ENCODE peak calls at places on chromosomes 2 and 18, in ten cellular contexts. S is body of pancreas; K is HCT116; N is skeletal muscle cell; L is tibial nerve; U is endodermal cell; C is tibial artery; O is CD4-positive, alpha-beta memory T cell; J is retinal pigment epithelial cell; P is IMR-90. Z is an unnamed sample.

GRCh38 chr2:74822771-74823283 is 11.1 kb upstream of the HK2 start:
- DNase-seq in U (peak), C (no peak), S (no peak), N (no peak), K (no peak), J (no peak), L (no peak), O (no peak), P (no peak), Z (no peak)

GRCh38 chr2:65055427-65056214 is 595 bp upstream of the CEP68 start:
- DNase-seq in P (no peak), C (no peak), N (no peak), J (no peak), K (no peak), U (no peak), O (peak), L (no peak), S (peak), Z (peak)

GRCh38 chr2:72989770-72990556 is 72.6 kb downstream of the EMX1 start:
- DNase-seq in S (no peak), L (no peak), P (peak), U (peak), J (no peak), K (no peak), C (peak), O (no peak), N (no peak), Z (no peak)

GRCh38 chr2:138079976-138080375 is 115.7 kb downstream of the HNMT start:
- DNase-seq in O (no peak), C (no peak), J (no peak), U (no peak), N (no peak), S (no peak), K (no peak), L (no peak), P (no peak), Z (no peak)

GRCh38 chr2:240624950-240625621 is at the start of gene GPR35:
- DNase-seq in K (no peak), C (peak), N (peak), U (peak), L (no peak), J (no peak), P (peak), S (peak), O (peak), Z (no peak)

GRCh38 chr2:225041210-225041870 is 928 bp downstream of the DOCK10 start:
- DNase-seq in O (peak), U (peak), N (no peak), C (no peak), P (peak), K (no peak), S (peak), L (no peak), J (no peak), Z (no peak)

GRCh38 chr18:66764225-66764624 is 160.3 kb upstream of the CDH19 start:
- DNase-seq in J (no peak), N (no peak), O (no peak), P (no peak), K (no peak), U (no peak), L (no peak), S (no peak), C (no peak), Z (peak)

GRCh38 chr18:67845035-67845434 is 328.5 kb upstream of the DSEL start:
- DNase-seq in S (no peak), J (no peak), K (no peak), P (no peak), U (no peak), C (no peak), N (no peak), O (no peak), L (no peak), Z (no peak)

GRCh38 chr2:104429978-104430740 is 423.8 kb upstream of the POU3F3 start:
- DNase-seq in K (no peak), P (no peak), L (no peak), S (no peak), N (no peak), C (no peak), J (no peak), O (no peak), U (no peak), Z (no peak)

GRCh38 chr2:55902971-55903370 is 20.6 kb downstream of the EFEMP1 start:
- DNase-seq in J (no peak), P (no peak), U (no peak), O (no peak), L (no peak), C (no peak), K (no peak), N (no peak), S (no peak), Z (no peak)

GRCh38 chr2:44075536-44075935 is 79.7 kb upstream of the LRPPRC start:
- DNase-seq in L (peak), K (no peak), N (peak), U (no peak), C (peak), S (no peak), O (no peak), P (peak), J (peak), Z (peak)

GRCh38 chr18:22709288-22710060 is 223.7 kb upstream of the RBBP8 start:
- DNase-seq in U (no peak), O (no peak), S (no peak), L (no peak), P (peak), K (no peak), C (no peak), N (peak), J (no peak), Z (no peak)

GRCh38 chr2:58594762-58595161 is 353.6 kb upstream of the FANCL start:
- DNase-seq in J (peak), P (no peak), K (no peak), N (no peak), O (no peak), U (no peak), L (no peak), C (no peak), S (no peak), Z (no peak)

GRCh38 chr2:165573534-165574461 is 104.3 kb downstream of the CSRNP3 start:
- DNase-seq in N (no peak), J (peak), O (no peak), P (no peak), U (peak), S (peak), C (no peak), L (peak), K (no peak), Z (no peak)

GRCh38 chr2:121074322-121074932 is 210.6 kb downstream of the TFCP2L1 start:
- DNase-seq in C (no peak), L (no peak), S (no peak), O (no peak), N (no peak), K (no peak), P (no peak), J (no peak), U (peak), Z (no peak)

GRCh38 chr2:174552891-174553290 is 44.7 kb downstream of the WIPF1 start:
- DNase-seq in S (no peak), J (no peak), P (no peak), N (no peak), U (no peak), C (no peak), L (no peak), O (no peak), K (no peak), Z (no peak)

GRCh38 chr2:85577386-85578242 is at the start of gene VAMP8:
- DNase-seq in S (peak), J (no peak), K (peak), U (peak), N (no peak), O (peak), C (no peak), P (no peak), L (no peak), Z (peak)

GRCh38 chr18:48623468-48624220 is 84.8 kb downstream of the CTIF start:
- DNase-seq in P (peak), N (peak), S (no peak), J (peak), U (no peak), C (no peak), L (no peak), O (no peak), K (no peak), Z (no peak)

GRCh38 chr2:70552501-70553333 is 909 bp downstream of the TGFA start:
- DNase-seq in P (no peak), U (peak), O (no peak), N (no peak), C (no peak), S (peak), J (no peak), K (no peak), L (no peak), Z (no peak)

GRCh38 chr2:191218292-191218898 is 26.8 kb upstream of the MYO1B start:
- DNase-seq in J (peak), K (peak), L (peak), O (no peak), P (peak), N (peak), C (no peak), U (peak), S (peak), Z (no peak)

GRCh38 chr2:118044103-118044716 is 30.3 kb upstream of the CCDC93 start:
- DNase-seq in L (no peak), C (no peak), U (no peak), J (no peak), O (no peak), P (no peak), N (no peak), S (no peak), K (no peak), Z (no peak)

GRCh38 chr2:47867205-47867604 is 39.1 kb downstream of the FBXO11 start:
- DNase-seq in L (peak), P (peak), J (peak), S (peak), U (no peak), K (peak), N (peak), O (no peak), C (no peak), Z (no peak)

GRCh38 chr18:74353169-74353775 is 37.6 kb downstream of the C18orf63 start:
- DNase-seq in L (peak), U (peak), K (peak), J (peak), O (peak), C (peak), S (peak), N (peak), P (peak), Z (peak)

GRCh38 chr18:51028201-51028805 is 1.7 kb upstream of the SMAD4 start:
- DNase-seq in J (no peak), K (peak), O (no peak), U (peak), P (peak), N (no peak), S (no peak), C (no peak), L (no peak), Z (no peak)

GRCh38 chr2:176507736-176508135 is 238.5 kb downstream of the MTX2 start:
- DNase-seq in P (no peak), L (no peak), K (no peak), S (no peak), O (no peak), C (no peak), N (no peak), U (no peak), J (no peak), Z (no peak)

GRCh38 chr18:77495982-77496690 is 246.5 kb downstream of the GALR1 start:
- DNase-seq in S (no peak), L (no peak), O (no peak), C (no peak), P (no peak), J (no peak), K (no peak), N (no peak), U (no peak), Z (no peak)

GRCh38 chr2:236867441-236868260 is 218.0 kb upstream of the COPS8 start:
- DNase-seq in S (peak), L (no peak), K (no peak), P (no peak), N (no peak), C (peak), O (no peak), U (peak), J (no peak), Z (no peak)

GRCh38 chr2:73896362-73897239 is 3.8 kb downstream of the ACTG2 start:
- DNase-seq in S (peak), C (no peak), U (no peak), K (no peak), N (peak), P (peak), L (peak), J (no peak), O (no peak), Z (no peak)

GRCh38 chr2:216936954-216937357 is 77.1 kb upstream of the TNP1 start:
- DNase-seq in C (no peak), J (peak), N (no peak), K (no peak), U (no peak), P (no peak), O (no peak), S (no peak), L (no peak), Z (peak)

GRCh38 chr18:50656396-50656795 is 96.5 kb downstream of the MAPK4 start:
- DNase-seq in O (no peak), N (no peak), P (no peak), K (no peak), S (no peak), C (no peak), U (no peak), L (no peak), J (no peak), Z (no peak)

GRCh38 chr2:177031435-177032222 is 181.0 kb upstream of the HNRNPA3 start:
- DNase-seq in O (no peak), C (no peak), N (no peak), L (no peak), J (no peak), U (no peak), P (no peak), S (no peak), K (no peak), Z (no peak)

GRCh38 chr2:152710713-152711112 is 6.5 kb downstream of the PRPF40A start:
- DNase-seq in N (no peak), J (no peak), U (no peak), P (peak), K (no peak), S (no peak), L (no peak), O (no peak), C (no peak), Z (no peak)

GRCh38 chr2:46763861-46764260 is 151.7 kb downstream of the MCFD2 start:
- DNase-seq in L (no peak), O (no peak), J (no peak), C (no peak), U (no peak), S (no peak), K (no peak), N (no peak), P (no peak), Z (no peak)

GRCh38 chr2:169175112-169175511 is 105.7 kb downstream of the DHRS9 start:
- DNase-seq in N (no peak), J (no peak), L (no peak), O (no peak), P (no peak), C (no peak), U (no peak), K (no peak), S (no peak), Z (no peak)

GRCh38 chr2:239195318-239195871 is 205.4 kb downstream of the HDAC4 start:
- DNase-seq in U (peak), N (no peak), C (no peak), O (no peak), K (no peak), J (peak), S (no peak), P (no peak), L (no peak), Z (no peak)

GRCh38 chr2:54966165-54966819 is 84.0 kb downstream of the RTN4 start:
- DNase-seq in C (no peak), S (no peak), J (no peak), L (no peak), U (no peak), O (no peak), K (no peak), N (no peak), P (no peak), Z (peak)

GRCh38 chr2:235170536-235171510 is 219.0 kb downstream of the SH3BP4 start:
- DNase-seq in S (peak), N (peak), P (peak), K (peak), J (no peak), L (no peak), C (no peak), U (peak), O (no peak), Z (peak)

GRCh38 chr2:85766214-85766613 is 12.4 kb downstream of the ATOH8 start:
- DNase-seq in J (no peak), P (no peak), N (no peak), U (no peak), L (no peak), K (no peak), O (no peak), S (no peak), C (no peak), Z (no peak)

GRCh38 chr2:8574196-8575010 is 107.5 kb upstream of the ID2 start:
- DNase-seq in U (no peak), S (peak), C (no peak), N (no peak), K (no peak), P (peak), O (no peak), L (no peak), J (no peak), Z (no peak)
- H3K4me3 ChIP-seq in U (no peak), S (no peak), C (no peak), N (no peak), K (no peak), P (no peak), O (no peak), L (no peak), J (no peak), Z (no peak)

DNA sequence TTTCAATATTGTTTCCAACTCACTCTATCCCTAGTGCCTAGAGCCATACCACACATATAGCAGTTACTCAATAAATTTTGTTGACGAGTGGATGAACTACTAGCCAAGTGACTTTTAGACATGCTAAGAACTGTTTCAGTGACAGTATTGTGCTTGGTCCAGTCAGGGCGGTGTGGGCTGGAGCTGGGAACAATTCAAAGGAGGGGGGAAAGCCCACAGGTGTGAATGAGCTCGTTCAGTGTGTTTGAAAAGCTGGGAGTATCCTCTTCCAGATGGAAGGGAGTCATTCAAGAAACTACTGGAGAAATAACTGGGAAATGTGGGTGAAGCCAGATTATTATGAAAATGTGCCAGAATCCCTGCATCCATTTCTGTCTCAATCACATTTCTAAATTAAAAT is 1.7 kb upstream of the SERPINE2 start:
- DNase-seq in C (no peak), L (no peak), U (peak), S (no peak), O (no peak), K (no peak), J (no peak), P (no peak), N (no peak), Z (no peak)
- H3K4me3 ChIP-seq in C (no peak), L (no peak), U (peak), S (no peak), O (no peak), K (no peak), J (no peak), P (no peak), N (no peak), Z (no peak)

GRCh38 chr2:132404056-132404455 is 12.5 kb upstream of the GPR39 start:
- DNase-seq in C (no peak), K (no peak), J (no peak), S (no peak), L (no peak), U (no peak), O (no peak), P (no peak), N (no peak), Z (no peak)
- H3K4me3 ChIP-seq in C (no peak), K (no peak), J (no peak), S (no peak), L (no peak), U (peak), O (no peak), P (no peak), N (no peak), Z (no peak)

DNA sequence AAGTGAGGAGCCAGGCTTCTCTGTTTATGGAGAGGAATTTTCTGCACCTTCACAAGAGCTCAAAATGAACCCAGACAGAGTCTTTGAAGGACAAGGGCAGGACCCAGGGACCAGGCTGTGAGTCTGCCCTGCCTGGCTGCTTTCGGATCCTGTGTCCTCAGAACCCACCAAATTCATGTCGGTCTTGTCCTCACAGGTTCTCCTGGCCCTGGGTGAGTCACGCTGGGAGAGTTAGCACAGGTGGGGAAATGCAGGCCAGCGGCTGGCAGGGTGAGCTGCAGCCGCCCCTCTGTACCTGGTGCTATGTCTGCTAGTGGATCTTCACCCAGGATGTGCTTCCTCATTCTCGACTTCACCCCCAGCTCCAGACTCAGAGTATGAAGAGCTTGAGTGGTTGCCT is 35.8 kb upstream of the TPO start:
- DNase-seq in U (no peak), L (no peak), J (no peak), S (no peak), N (no peak), C (no peak), P (no peak), K (no peak), O (no peak), Z (no peak)
- H3K4me3 ChIP-seq in U (no peak), L (no peak), J (no peak), S (no peak), N (no peak), C (no peak), P (no peak), K (no peak), O (no peak), Z (peak)

GRCh38 chr2:232927041-232927792 is 57.2 kb downstream of the SNORC start:
- DNase-seq in S (no peak), J (no peak), K (no peak), U (peak), N (no peak), O (no peak), P (no peak), C (no peak), L (no peak), Z (no peak)
- H3K4me3 ChIP-seq in S (no peak), J (no peak), K (no peak), U (no peak), N (peak), O (no peak), P (no peak), C (peak), L (peak), Z (no peak)

DNA sequence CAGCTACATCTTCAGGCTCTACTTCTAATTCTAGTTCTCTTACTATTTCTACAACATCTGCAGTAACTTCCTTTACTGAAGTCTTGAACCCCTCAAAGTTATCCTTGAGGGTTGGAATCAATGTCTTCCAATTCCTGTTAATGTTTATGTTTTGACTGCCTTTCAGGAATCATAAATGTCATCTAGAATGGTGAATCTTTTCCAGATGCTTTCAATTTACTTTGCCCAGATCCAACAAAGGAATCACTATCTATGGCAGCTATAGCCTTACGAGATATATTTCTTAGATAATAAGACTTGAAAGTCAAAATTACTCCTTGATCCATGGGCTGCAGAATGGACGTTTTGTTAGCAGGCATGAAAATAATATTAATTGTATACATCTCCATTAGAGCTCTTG is 123.9 kb downstream of the PDE1A start:
- DNase-seq in N (no peak), K (no peak), J (no peak), U (no peak), P (no peak), S (no peak), O (no peak), C (no peak), L (no peak), Z (no peak)
- H3K4me3 ChIP-seq in N (no peak), K (no peak), J (no peak), U (no peak), P (no peak), S (no peak), O (no peak), C (no peak), L (no peak), Z (no peak)

GRCh38 chr18:78999939-79000338 is 20.3 kb downstream of the SALL3 start:
- DNase-seq in P (no peak), L (no peak), J (no peak), O (no peak), N (no peak), U (no peak), S (peak), K (peak), C (no peak), Z (no peak)
- H3K4me3 ChIP-seq in P (no peak), L (no peak), J (no peak), O (no peak), N (no peak), U (no peak), S (no peak), K (no peak), C (no peak), Z (no peak)

GRCh38 chr2:27249891-27250651 is 12.8 kb downstream of the SLC30A3 start:
- DNase-seq in C (no peak), O (no peak), K (peak), L (no peak), N (no peak), J (no peak), S (peak), P (peak), U (peak), Z (peak)
- H3K4me3 ChIP-seq in C (no peak), O (no peak), K (no peak), L (no peak), N (no peak), J (no peak), S (no peak), P (no peak), U (no peak), Z (no peak)

GRCh38 chr18:78739843-78740677 is 239.6 kb upstream of the SALL3 start:
- DNase-seq in N (no peak), O (no peak), P (no peak), U (peak), L (no peak), C (peak), S (no peak), J (no peak), K (no peak), Z (no peak)
- H3K4me3 ChIP-seq in N (no peak), O (no peak), P (no peak), U (no peak), L (no peak), C (no peak), S (no peak), J (no peak), K (no peak), Z (no peak)

Z was measured in gastrocnemius medialis.